ENCODE peak calls at places on chromosomes 2 and 18, in five cellular contexts. One of them, this sample, is unnamed.

GRCh38 chr2:220336771-220337170 is 709.3 kb downstream of the SLC4A3 start:
- DNase-seq in aorta: no peak
- DNase-seq in tibial artery: no peak
- DNase-seq in brain microvascular endothelial cell: no peak
- DNase-seq in upper lobe of left lung: no peak
- DNase-seq in this sample: no peak

GRCh38 chr18:53093650-53094049 is 753.7 kb downstream of the DCC start:
- DNase-seq in aorta: no peak
- DNase-seq in tibial artery: no peak
- DNase-seq in brain microvascular endothelial cell: no peak
- DNase-seq in upper lobe of left lung: no peak
- DNase-seq in this sample: no peak

GRCh38 chr2:52904511-52904910 is 863.1 kb upstream of the CHAC2 start:
- DNase-seq in aorta: no peak
- DNase-seq in tibial artery: no peak
- DNase-seq in brain microvascular endothelial cell: no peak
- DNase-seq in upper lobe of left lung: no peak
- DNase-seq in this sample: no peak

GRCh38 chr18:48719988-48720654 is 181.3 kb downstream of the CTIF start:
- DNase-seq in aorta: peak; percentile 62
- DNase-seq in tibial artery: no peak
- DNase-seq in brain microvascular endothelial cell: peak; percentile 41
- DNase-seq in upper lobe of left lung: no peak
- DNase-seq in this sample: no peak

GRCh38 chr2:36889782-36890181 is 76.6 kb downstream of the STRN start:
- DNase-seq in aorta: no peak
- DNase-seq in tibial artery: no peak
- DNase-seq in brain microvascular endothelial cell: peak; percentile 89
- DNase-seq in upper lobe of left lung: no peak
- DNase-seq in this sample: no peak

GRCh38 chr18:9209230-9209629 is 72.6 kb downstream of the ANKRD12 start:
- DNase-seq in aorta: no peak
- DNase-seq in tibial artery: no peak
- DNase-seq in brain microvascular endothelial cell: no peak
- DNase-seq in upper lobe of left lung: no peak
- DNase-seq in this sample: no peak

GRCh38 chr18:13186687-13187086 is 31.9 kb upstream of the LDLRAD4 start:
- DNase-seq in aorta: no peak
- DNase-seq in tibial artery: no peak
- DNase-seq in brain microvascular endothelial cell: no peak
- DNase-seq in upper lobe of left lung: no peak
- DNase-seq in this sample: no peak

GRCh38 chr2:47034973-47035609 is 119.5 kb upstream of the MCFD2 start:
- DNase-seq in aorta: peak; percentile 85
- DNase-seq in tibial artery: peak; percentile 77
- DNase-seq in brain microvascular endothelial cell: no peak
- DNase-seq in upper lobe of left lung: no peak
- DNase-seq in this sample: no peak

GRCh38 chr2:113175736-113176695 is 2.2 kb downstream of the PSD4 start:
- DNase-seq in aorta: no peak
- DNase-seq in tibial artery: no peak
- DNase-seq in brain microvascular endothelial cell: no peak
- DNase-seq in upper lobe of left lung: no peak
- DNase-seq in this sample: no peak

GRCh38 chr18:58716046-58716766 is 44.9 kb downstream of the MALT1 start:
- DNase-seq in aorta: no peak
- DNase-seq in tibial artery: no peak
- DNase-seq in brain microvascular endothelial cell: peak; percentile 43
- DNase-seq in upper lobe of left lung: no peak
- DNase-seq in this sample: no peak

GRCh38 chr2:1795261-1795828 is 51.0 kb upstream of the PXDN start:
- DNase-seq in aorta: no peak
- DNase-seq in tibial artery: no peak
- DNase-seq in brain microvascular endothelial cell: no peak
- DNase-seq in upper lobe of left lung: no peak
- DNase-seq in this sample: no peak

GRCh38 chr2:179528576-179529069 is 264.0 kb upstream of the SESTD1 start:
- DNase-seq in aorta: no peak
- DNase-seq in tibial artery: no peak
- DNase-seq in brain microvascular endothelial cell: no peak
- DNase-seq in upper lobe of left lung: no peak
- DNase-seq in this sample: no peak

GRCh38 chr18:48514786-48515185 is 24.0 kb upstream of the CTIF start:
- DNase-seq in aorta: no peak
- DNase-seq in tibial artery: no peak
- DNase-seq in brain microvascular endothelial cell: no peak
- DNase-seq in upper lobe of left lung: peak; percentile 34
- DNase-seq in this sample: no peak

GRCh38 chr2:148642891-148643416 is 1.6 kb upstream of the EPC2 start:
- DNase-seq in aorta: no peak
- DNase-seq in tibial artery: peak; percentile 26
- DNase-seq in brain microvascular endothelial cell: peak; percentile 34
- DNase-seq in upper lobe of left lung: no peak
- DNase-seq in this sample: no peak

GRCh38 chr18:43932140-43932539 is 654.9 kb upstream of the SYT4 start:
- DNase-seq in aorta: no peak
- DNase-seq in tibial artery: no peak
- DNase-seq in brain microvascular endothelial cell: no peak
- DNase-seq in upper lobe of left lung: no peak
- DNase-seq in this sample: no peak

GRCh38 chr2:162025121-162025911 is 48.7 kb downstream of the DPP4 start:
- DNase-seq in aorta: no peak
- DNase-seq in tibial artery: no peak
- DNase-seq in brain microvascular endothelial cell: no peak
- DNase-seq in upper lobe of left lung: no peak
- DNase-seq in this sample: no peak

GRCh38 chr2:53053958-53054357 is 713.6 kb upstream of the CHAC2 start:
- DNase-seq in aorta: no peak
- DNase-seq in tibial artery: no peak
- DNase-seq in brain microvascular endothelial cell: no peak
- DNase-seq in upper lobe of left lung: no peak
- DNase-seq in this sample: no peak

GRCh38 chr2:227228061-227228667 is 63.7 kb downstream of the COL4A3 start:
- DNase-seq in aorta: peak; percentile 65
- DNase-seq in tibial artery: no peak
- DNase-seq in brain microvascular endothelial cell: no peak
- DNase-seq in upper lobe of left lung: peak; percentile 56
- DNase-seq in this sample: no peak

GRCh38 chr18:58205087-58205779 is 161.2 kb downstream of the NEDD4L start:
- DNase-seq in aorta: no peak
- DNase-seq in tibial artery: no peak
- DNase-seq in brain microvascular endothelial cell: peak; percentile 51
- DNase-seq in upper lobe of left lung: no peak
- DNase-seq in this sample: no peak

GRCh38 chr2:204434660-204435462 is 110.4 kb upstream of the PARD3B start:
- DNase-seq in aorta: no peak
- DNase-seq in tibial artery: no peak
- DNase-seq in brain microvascular endothelial cell: peak; percentile 47
- DNase-seq in upper lobe of left lung: no peak
- DNase-seq in this sample: no peak

GRCh38 chr18:61435064-61435652 is 101.9 kb downstream of the CDH20 start:
- DNase-seq in aorta: no peak
- DNase-seq in tibial artery: no peak
- DNase-seq in brain microvascular endothelial cell: peak; percentile 11
- DNase-seq in upper lobe of left lung: no peak
- DNase-seq in this sample: peak; percentile 37

GRCh38 chr2:179264238-179265081 is at the start of gene SESTD1:
- DNase-seq in aorta: peak; percentile 88
- DNase-seq in tibial artery: peak; percentile 60
- DNase-seq in brain microvascular endothelial cell: no peak
- DNase-seq in upper lobe of left lung: peak; percentile 97
- DNase-seq in this sample: peak; percentile 39

GRCh38 chr2:98569197-98569793 is 39.0 kb downstream of the COA5 start:
- DNase-seq in aorta: no peak
- DNase-seq in tibial artery: peak; percentile 34
- DNase-seq in brain microvascular endothelial cell: peak; percentile 11
- DNase-seq in upper lobe of left lung: peak; percentile 90
- DNase-seq in this sample: peak; percentile 77

GRCh38 chr2:233421091-233421816 is 67.0 kb downstream of the DGKD start:
- DNase-seq in aorta: no peak
- DNase-seq in tibial artery: no peak
- DNase-seq in brain microvascular endothelial cell: no peak
- DNase-seq in upper lobe of left lung: no peak
- DNase-seq in this sample: no peak

GRCh38 chr18:28178720-28179119 is 1.8 kb upstream of the CDH2 start:
- DNase-seq in aorta: no peak
- DNase-seq in tibial artery: no peak
- DNase-seq in brain microvascular endothelial cell: peak; percentile 41
- DNase-seq in upper lobe of left lung: no peak
- DNase-seq in this sample: no peak

GRCh38 chr2:197075286-197075685 is 148.8 kb upstream of the PGAP1 start:
- DNase-seq in aorta: no peak
- DNase-seq in tibial artery: no peak
- DNase-seq in brain microvascular endothelial cell: no peak
- DNase-seq in upper lobe of left lung: no peak
- DNase-seq in this sample: no peak

GRCh38 chr2:39920318-39920775 is 141.3 kb upstream of the THUMPD2 start:
- DNase-seq in aorta: no peak
- DNase-seq in tibial artery: no peak
- DNase-seq in brain microvascular endothelial cell: no peak
- DNase-seq in upper lobe of left lung: peak; percentile 14
- DNase-seq in this sample: no peak

GRCh38 chr2:191222507-191222906 is 22.7 kb upstream of the MYO1B start:
- DNase-seq in aorta: no peak
- DNase-seq in tibial artery: no peak
- DNase-seq in brain microvascular endothelial cell: no peak
- DNase-seq in upper lobe of left lung: no peak
- DNase-seq in this sample: no peak

GRCh38 chr2:54456526-54457325 is 599 bp downstream of the SPTBN1 start:
- DNase-seq in aorta: peak; percentile 59
- DNase-seq in tibial artery: no peak
- DNase-seq in brain microvascular endothelial cell: no peak
- DNase-seq in upper lobe of left lung: no peak
- DNase-seq in this sample: no peak

GRCh38 chr2:218168016-218168415 is 1.3 kb upstream of the CXCR1 start:
- DNase-seq in aorta: no peak
- DNase-seq in tibial artery: no peak
- DNase-seq in brain microvascular endothelial cell: no peak
- DNase-seq in upper lobe of left lung: no peak
- DNase-seq in this sample: no peak

GRCh38 chr2:99545066-99545465 is 55.2 kb upstream of the REV1 start:
- DNase-seq in aorta: no peak
- DNase-seq in tibial artery: no peak
- DNase-seq in brain microvascular endothelial cell: peak; percentile 14
- DNase-seq in upper lobe of left lung: no peak
- DNase-seq in this sample: no peak

DNA sequence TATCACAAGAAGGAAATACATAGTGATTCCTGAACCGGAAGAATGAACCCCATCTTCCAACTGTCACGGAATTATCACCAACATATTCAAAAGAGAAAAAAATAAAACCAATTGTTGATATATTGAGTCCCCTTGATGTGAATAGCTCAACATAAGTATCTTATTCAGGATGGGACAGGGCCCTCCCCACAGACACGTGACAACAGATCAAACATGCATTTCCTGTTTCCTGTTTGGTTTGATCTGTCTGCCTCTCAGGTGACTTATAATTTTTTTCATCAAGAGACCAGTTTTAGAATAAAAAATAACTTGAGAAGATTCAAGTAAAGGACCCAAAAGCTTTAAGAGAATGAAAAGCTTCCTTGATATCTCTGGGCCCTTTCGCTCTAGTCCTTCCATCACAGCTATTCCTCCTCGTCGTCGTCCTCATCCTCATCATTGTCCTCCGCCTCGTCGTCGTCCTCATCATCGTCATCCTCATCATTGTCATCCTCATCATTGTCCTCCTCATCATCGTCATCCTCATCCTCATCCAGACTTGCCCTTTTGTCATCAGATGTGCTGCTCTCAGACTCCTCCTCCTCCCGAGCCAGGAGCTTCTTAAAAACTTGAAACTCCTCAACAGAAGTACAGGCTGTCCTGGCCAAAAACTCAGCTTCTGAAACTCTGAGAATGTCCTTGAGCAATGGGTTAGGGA is 6.3 kb downstream of the MTERF4 start:
- DNase-seq in aorta: no peak
- DNase-seq in tibial artery: no peak
- DNase-seq in brain microvascular endothelial cell: no peak
- DNase-seq in upper lobe of left lung: no peak
- DNase-seq in this sample: no peak
- H3K36me3 ChIP-seq in aorta: peaks cover 8% of the 10 kb centered on the region
- H3K36me3 ChIP-seq in tibial artery: peaks cover 93% of the 10 kb centered on the region
- H3K36me3 ChIP-seq in brain microvascular endothelial cell: peaks cover 33% of the 10 kb centered on the region
- H3K36me3 ChIP-seq in upper lobe of left lung: peaks cover 15% of the 10 kb centered on the region
- H3K36me3 ChIP-seq in this sample: peaks cover 74% of the 10 kb centered on the region

DNA sequence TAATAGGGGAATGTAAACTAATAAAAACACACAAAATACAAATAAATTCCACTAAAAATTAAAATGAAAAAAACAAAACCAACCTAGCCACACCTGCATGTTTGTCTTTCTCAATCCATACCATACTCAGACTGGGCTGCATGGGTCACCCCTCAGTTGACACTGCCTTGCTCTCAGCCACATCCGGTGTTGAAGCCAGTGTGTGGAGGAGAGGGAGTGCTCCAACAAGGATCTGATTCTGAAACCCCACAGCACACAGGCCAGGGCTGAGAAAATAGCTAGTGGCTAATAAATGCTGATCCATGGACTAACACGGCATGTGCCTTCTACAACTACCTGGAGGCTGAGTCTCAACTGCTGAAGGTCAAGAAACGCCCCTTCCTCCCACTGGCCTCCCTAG is 13.7 kb downstream of the RND3 start:
- DNase-seq in aorta: no peak
- DNase-seq in tibial artery: no peak
- DNase-seq in brain microvascular endothelial cell: no peak
- DNase-seq in upper lobe of left lung: no peak
- DNase-seq in this sample: no peak
- H3K36me3 ChIP-seq in aorta: peaks cover 9% of the 10 kb centered on the region
- H3K36me3 ChIP-seq in tibial artery: peaks cover 57% of the 10 kb centered on the region
- H3K36me3 ChIP-seq in brain microvascular endothelial cell: peaks cover 59% of the 10 kb centered on the region
- H3K36me3 ChIP-seq in upper lobe of left lung: no peaks in the 10 kb centered on the region
- H3K36me3 ChIP-seq in this sample: peaks cover 4% of the 10 kb centered on the region

GRCh38 chr2:134949966-134950708 is 31.5 kb downstream of the CCNT2 start:
- DNase-seq in aorta: no peak
- DNase-seq in tibial artery: no peak
- DNase-seq in brain microvascular endothelial cell: no peak
- DNase-seq in upper lobe of left lung: no peak
- DNase-seq in this sample: no peak
- H3K36me3 ChIP-seq in aorta: peaks cover 4% of the 10 kb centered on the region
- H3K36me3 ChIP-seq in tibial artery: peaks cover 82% of the 10 kb centered on the region
- H3K36me3 ChIP-seq in brain microvascular endothelial cell: peaks cover 35% of the 10 kb centered on the region
- H3K36me3 ChIP-seq in upper lobe of left lung: peaks cover 15% of the 10 kb centered on the region
- H3K36me3 ChIP-seq in this sample: peaks cover 63% of the 10 kb centered on the region

DNA sequence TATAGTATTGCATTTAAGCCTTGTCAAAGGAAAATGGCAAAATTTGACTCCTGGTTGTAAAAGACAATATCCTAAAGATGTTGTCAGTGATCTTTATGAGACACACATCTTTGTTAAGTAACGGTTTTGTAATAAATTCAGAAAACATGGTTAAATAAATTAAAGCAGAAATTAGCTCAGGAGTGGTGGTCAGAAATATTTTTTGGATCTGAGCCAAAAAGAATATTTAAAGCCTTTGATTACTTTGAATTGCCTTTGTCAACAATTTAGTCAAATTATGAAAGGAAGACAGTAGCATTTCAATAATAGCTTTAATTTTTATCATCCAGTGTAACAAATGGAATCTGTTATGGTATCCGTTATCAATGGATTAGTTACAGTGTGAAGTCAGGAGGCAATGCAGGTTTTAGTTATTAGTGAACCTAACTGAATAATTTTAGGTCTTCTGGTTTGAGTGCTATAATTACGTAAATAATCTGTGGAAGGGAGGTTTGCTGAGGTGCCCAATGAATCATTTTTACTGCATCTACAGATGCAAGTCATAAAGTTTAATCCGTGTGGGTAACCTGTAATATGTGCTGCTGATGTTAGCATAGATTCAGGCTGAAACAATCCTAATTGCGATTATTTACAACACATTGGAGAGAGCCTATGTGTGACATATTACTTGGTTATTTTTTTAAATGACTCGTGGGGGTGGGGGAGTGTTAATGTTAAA is 42.7 kb downstream of the SMAD4 start:
- DNase-seq in aorta: no peak
- DNase-seq in tibial artery: no peak
- DNase-seq in brain microvascular endothelial cell: no peak
- DNase-seq in upper lobe of left lung: no peak
- DNase-seq in this sample: no peak
- H3K36me3 ChIP-seq in aorta: no peaks in the 10 kb centered on the region
- H3K36me3 ChIP-seq in tibial artery: peaks cover 34% of the 10 kb centered on the region
- H3K36me3 ChIP-seq in brain microvascular endothelial cell: peaks cover 7% of the 10 kb centered on the region
- H3K36me3 ChIP-seq in upper lobe of left lung: peaks cover 10% of the 10 kb centered on the region
- H3K36me3 ChIP-seq in this sample: peaks cover 43% of the 10 kb centered on the region

This sample was measured in HAP-1.